ENCODE peak calls at places on chromosomes 7 and 10, in eight cellular contexts. O, U, Q, K, P, Y, A and I are unnamed samples.

GRCh38 chr7:147981072-147981813 is 609.3 kb upstream of the C7orf33 start:
- DNase-seq in Q (no peak), A (no peak), U (no peak), P (no peak), O (no peak), Y (no peak), K (no peak), I (no peak)

GRCh38 chr10:35341521-35341920 is 5.2 kb downstream of the CCNY start:
- DNase-seq in O (no peak), U (no peak), Q (no peak), P (no peak), A (no peak), Y (no peak), K (no peak), I (no peak)

GRCh38 chr7:138208864-138209263 is 132.6 kb downstream of the AKR1D1 start:
- DNase-seq in K (no peak), P (no peak), Q (no peak), Y (no peak), O (no peak), U (no peak), A (no peak), I (no peak)

GRCh38 chr7:114703677-114704076 is 218.2 kb upstream of the MDFIC start:
- DNase-seq in Q (no peak), A (no peak), U (no peak), O (no peak), K (peak; percentile 20), Y (no peak), P (no peak), I (no peak)

GRCh38 chr7:145016068-145016467 is 180.2 kb upstream of the TPK1 start:
- DNase-seq in U (no peak), K (no peak), Q (no peak), P (no peak), A (no peak), Y (no peak), O (no peak), I (no peak)

GRCh38 chr7:55775051-55775420 is 87.5 kb downstream of the SEPTIN14 start:
- DNase-seq in Q (no peak), O (peak; percentile 29), P (no peak), U (no peak), Y (no peak), A (no peak), K (no peak), I (no peak)

GRCh38 chr7:80611779-80612178 is 26.7 kb upstream of the CD36 start:
- DNase-seq in P (peak; percentile 64), K (peak; percentile 37), Q (no peak), Y (no peak), O (no peak), U (peak; percentile 21), A (peak; percentile 50), I (peak; percentile 2)

GRCh38 chr10:120426306-120426705 is 30.7 kb upstream of the PLPP4 start:
- DNase-seq in Y (no peak), P (no peak), Q (no peak), K (no peak), A (no peak), O (no peak), U (no peak), I (no peak)

GRCh38 chr7:129607471-129608120 is 3.9 kb upstream of the NRF1 start:
- DNase-seq in P (no peak), K (peak; percentile 42), A (no peak), O (peak; percentile 64), U (no peak), Q (no peak), Y (peak; percentile 55), I (peak; percentile 46)

GRCh38 chr10:124090630-124091209 is 2.7 kb downstream of the CHST15 start:
- DNase-seq in U (no peak), A (peak; percentile 70), Q (no peak), Y (no peak), K (peak; percentile 24), O (no peak), P (peak; percentile 78), I (peak; percentile 14)

GRCh38 chr10:124093076-124093773 is at the start of gene CHST15:
- DNase-seq in A (peak; percentile 65), Q (peak; percentile 39), U (no peak), K (peak; percentile 65), P (peak; percentile 83), Y (no peak), O (peak; percentile 73), I (peak; percentile 46)

GRCh38 chr10:124091646-124092269 is 1.6 kb downstream of the CHST15 start:
- DNase-seq in Q (peak; percentile 23), A (peak; percentile 75), U (no peak), Y (peak; percentile 48), K (peak; percentile 19), P (peak; percentile 78), O (peak; percentile 73), I (peak; percentile 31)

GRCh38 chr10:124094419-124094785 is 1.0 kb upstream of the CHST15 start:
- DNase-seq in Y (no peak), P (no peak), K (no peak), O (no peak), Q (no peak), U (no peak), A (no peak), I (no peak)

GRCh38 chr10:124092270-124093075 is 925 bp downstream of the CHST15 start:
- DNase-seq in K (peak; percentile 56), Y (peak; percentile 66), Q (peak; percentile 42), U (no peak), A (peak; percentile 85), P (peak; percentile 87), O (peak; percentile 80), I (peak; percentile 42)
- TF ChIP-seq CTCF in K (no peak), Y (peak; percentile 33), Q (peak; percentile 16), U (no peak), A (peak; percentile 24), P (peak; percentile 24), O (no peak), I (no peak)

DNA sequence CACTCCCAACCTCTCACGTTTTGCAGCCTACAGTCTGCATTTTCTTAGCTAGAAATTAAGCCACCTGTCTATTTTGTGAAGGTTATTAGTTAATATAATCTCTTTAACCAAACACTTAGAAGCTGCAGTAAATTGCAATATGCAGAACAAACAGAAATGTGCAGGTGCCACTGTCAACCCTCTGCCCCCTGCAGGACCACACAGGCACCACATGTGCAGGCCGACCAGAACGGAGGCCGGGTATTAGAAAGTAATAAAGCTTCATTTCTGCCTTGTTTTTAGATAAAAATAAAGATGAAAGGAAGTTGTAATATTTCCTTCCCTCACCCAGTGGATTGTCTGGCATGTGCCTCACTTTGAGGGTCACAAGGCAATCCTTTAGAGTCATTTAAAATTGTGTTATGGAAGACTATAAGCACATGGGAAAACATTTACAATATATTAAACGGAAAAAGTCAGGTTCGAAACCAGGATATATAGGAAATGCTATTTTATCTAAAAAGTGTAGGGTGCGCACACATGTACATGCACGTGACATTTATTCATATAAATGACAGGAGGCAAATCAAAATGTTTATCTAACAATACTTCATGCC is 158.2 kb downstream of the ARHGAP12 start:
- DNase-seq in K (no peak), O (peak; percentile 73), A (peak; percentile 60), U (no peak), P (peak; percentile 74), Q (no peak), Y (peak; percentile 30), I (peak; percentile 76)
- TF ChIP-seq CTCF in K (peak; percentile 68), O (peak; percentile 55), A (peak; percentile 89), U (peak; percentile 32), P (peak; percentile 84), Q (peak; percentile 51), Y (peak; percentile 61), I (peak; percentile 80)

GRCh38 chr7:23168111-23168885 is 13.6 kb upstream of the NUP42 start:
- DNase-seq in Q (no peak), K (no peak), Y (no peak), A (no peak), U (no peak), O (no peak), P (no peak), I (no peak)
- TF ChIP-seq CTCF in Q (no peak), K (no peak), Y (no peak), A (no peak), U (no peak), O (no peak), P (no peak), I (no peak)

GRCh38 chr10:119404719-119405504 is 137.6 kb downstream of the RGS10 start:
- DNase-seq in Q (no peak), P (no peak), O (no peak), U (no peak), K (no peak), A (no peak), Y (no peak), I (no peak)

GRCh38 chr10:119401671-119402395 is 140.7 kb downstream of the RGS10 start:
- DNase-seq in K (peak; percentile 25), Q (peak; percentile 65), A (peak; percentile 43), U (peak; percentile 89), P (no peak), O (no peak), Y (no peak), I (no peak)

GRCh38 chr10:119406137-119406536 is 136.4 kb downstream of the RGS10 start:
- DNase-seq in P (no peak), U (no peak), K (no peak), Q (no peak), A (no peak), Y (no peak), O (no peak), I (no peak)

GRCh38 chr10:119405505-119405807 is 137.1 kb downstream of the RGS10 start:
- DNase-seq in A (no peak), O (no peak), Q (no peak), Y (no peak), K (no peak), P (no peak), U (no peak), I (no peak)

GRCh38 chr10:119403927-119404326 is 138.6 kb downstream of the RGS10 start:
- DNase-seq in K (no peak), Y (no peak), Q (no peak), P (no peak), U (no peak), A (no peak), O (no peak), I (no peak)
- TF ChIP-seq CTCF in K (no peak), Y (no peak), Q (no peak), P (no peak), U (no peak), A (no peak), O (no peak), I (no peak)

GRCh38 chr10:7436490-7437100 is 25.8 kb upstream of the SFMBT2 start:
- DNase-seq in K (no peak), Q (no peak), Y (no peak), P (no peak), A (no peak), O (no peak), U (no peak), I (no peak)

GRCh38 chr10:7435674-7436073 is 24.8 kb upstream of the SFMBT2 start:
- DNase-seq in K (no peak), P (no peak), A (no peak), O (no peak), U (no peak), Y (no peak), Q (no peak), I (no peak)

GRCh38 chr10:7432884-7433726 is 22.3 kb upstream of the SFMBT2 start:
- DNase-seq in Y (no peak), Q (no peak), O (no peak), P (no peak), A (no peak), U (no peak), K (no peak), I (no peak)

GRCh38 chr10:7433861-7434260 is 23.0 kb upstream of the SFMBT2 start:
- DNase-seq in O (no peak), Q (no peak), U (no peak), K (no peak), Y (no peak), P (no peak), A (no peak), I (no peak)

GRCh38 chr10:7434332-7434731 is 23.5 kb upstream of the SFMBT2 start:
- DNase-seq in P (no peak), K (no peak), A (no peak), Q (no peak), U (no peak), Y (no peak), O (no peak), I (no peak)
- TF ChIP-seq CTCF in P (no peak), K (no peak), A (no peak), Q (no peak), U (no peak), Y (no peak), O (no peak), I (no peak)